ENCODE peak calls at places on chromosomes 5 and 9, in six cellular contexts. One of them, this sample, is unnamed.

GRCh38 chr5:180157866-180158265 is 51.1 kb downstream of the RASGEF1C start:
- DNase-seq in Right ventricle myocardium superior: no peak
- DNase-seq in GM10248: no peak
- DNase-seq in RKO: no peak
- DNase-seq in HuH-7.5: no peak
- DNase-seq in AG08396: no peak
- DNase-seq in this sample: no peak

GRCh38 chr9:126558051-126558665 is 55.6 kb upstream of the LMX1B start:
- DNase-seq in RKO: peak
- DNase-seq in HuH-7.5: peak
- DNase-seq in GM10248: peak
- DNase-seq in AG08396: peak
- DNase-seq in Right ventricle myocardium superior: peak
- DNase-seq in this sample: peak

GRCh38 chr9:138060881-138061280 is 183.3 kb downstream of the CACNA1B start:
- DNase-seq in RKO: no peak
- DNase-seq in HuH-7.5: no peak
- DNase-seq in Right ventricle myocardium superior: no peak
- DNase-seq in GM10248: no peak
- DNase-seq in AG08396: no peak
- DNase-seq in this sample: no peak

GRCh38 chr9:98861881-98862501 is 54.5 kb downstream of the GALNT12 start:
- DNase-seq in Right ventricle myocardium superior: no peak
- DNase-seq in AG08396: no peak
- DNase-seq in HuH-7.5: no peak
- DNase-seq in RKO: no peak
- DNase-seq in GM10248: no peak
- DNase-seq in this sample: no peak

GRCh38 chr9:127555830-127556820 is 56.0 kb upstream of the STXBP1 start:
- DNase-seq in Right ventricle myocardium superior: peak
- DNase-seq in AG08396: peak
- DNase-seq in HuH-7.5: no peak
- DNase-seq in GM10248: no peak
- DNase-seq in RKO: peak
- DNase-seq in this sample: peak

GRCh38 chr9:3386753-3387152 is 139.0 kb downstream of the RFX3 start:
- DNase-seq in GM10248: no peak
- DNase-seq in HuH-7.5: no peak
- DNase-seq in Right ventricle myocardium superior: no peak
- DNase-seq in AG08396: no peak
- DNase-seq in RKO: no peak
- DNase-seq in this sample: no peak

GRCh38 chr9:6598249-6598725 is 47.2 kb downstream of the GLDC start:
- DNase-seq in GM10248: peak
- DNase-seq in AG08396: no peak
- DNase-seq in HuH-7.5: no peak
- DNase-seq in Right ventricle myocardium superior: no peak
- DNase-seq in RKO: no peak
- DNase-seq in this sample: no peak

GRCh38 chr9:33475357-33475756 is 1.6 kb upstream of the NOL6 start:
- DNase-seq in HuH-7.5: no peak
- DNase-seq in Right ventricle myocardium superior: no peak
- DNase-seq in AG08396: no peak
- DNase-seq in RKO: no peak
- DNase-seq in GM10248: no peak
- DNase-seq in this sample: no peak

GRCh38 chr9:109766351-109766750 is 13.6 kb upstream of the PALM2AKAP2 start:
- DNase-seq in RKO: peak
- DNase-seq in GM10248: no peak
- DNase-seq in Right ventricle myocardium superior: no peak
- DNase-seq in AG08396: peak
- DNase-seq in HuH-7.5: no peak
- DNase-seq in this sample: no peak